ENCODE peak calls at places on chromosomes 4 and X, in nine cellular contexts. L is foreskin fibroblast, T is endothelial cell, M is pancreas, C is astrocyte of the cerebellum, B is astrocyte of the spinal cord, F is WTC11, N is lung, P is OCI-LY7. G is an unnamed sample.

GRCh38 chr4:83025563-83025962 is 9.4 kb upstream of the COPS4 start:
- DNase-seq in L (no peak), T (no peak), M (no peak), C (no peak), B (no peak), F (no peak), N (no peak), P (peak), G (no peak)

GRCh38 chr4:37762294-37763163 is 64.0 kb upstream of the PGM2 start:
- DNase-seq in L (peak), T (no peak), M (no peak), C (no peak), B (no peak), F (peak), N (peak), P (peak), G (no peak)

GRCh38 chrX:113400193-113400704 is 559.6 kb upstream of the AMOT start:
- DNase-seq in L (no peak), T (no peak), M (no peak), C (no peak), B (peak), F (no peak), N (no peak), P (no peak), G (no peak)

GRCh38 chrX:125436855-125437254 is 117.2 kb downstream of the TEX13C start:
- DNase-seq in L (no peak), T (no peak), M (no peak), C (no peak), B (peak), F (no peak), N (no peak), P (peak), G (no peak)

GRCh38 chr4:156677136-156677535 is 294.5 kb downstream of the PDGFC start:
- DNase-seq in L (peak), T (peak), M (no peak), C (peak), B (peak), F (peak), N (no peak), P (peak), G (no peak)

GRCh38 chrX:134671207-134671750 is 13.0 kb upstream of the PLAC1 start:
- DNase-seq in L (no peak), T (no peak), M (no peak), C (no peak), B (no peak), F (no peak), N (no peak), P (no peak), G (no peak)

GRCh38 chr4:165737309-165737972 is 135.6 kb upstream of the TLL1 start:
- DNase-seq in L (no peak), T (no peak), M (no peak), C (no peak), B (no peak), F (no peak), N (no peak), P (no peak), G (no peak)

GRCh38 chr4:3041192-3042142 is 32.9 kb downstream of the HTT-AS start:
- DNase-seq in L (peak), T (no peak), M (no peak), C (no peak), B (peak), F (peak), N (peak), P (peak), G (no peak)

GRCh38 chr4:26806331-26806730 is 54.3 kb upstream of the STIM2 start:
- DNase-seq in L (peak), T (no peak), M (no peak), C (no peak), B (no peak), F (no peak), N (no peak), P (no peak), G (no peak)

GRCh38 chr4:158914178-158914577 is 145.4 kb downstream of the FNIP2 start:
- DNase-seq in L (peak), T (no peak), M (no peak), C (peak), B (peak), F (no peak), N (no peak), P (no peak), G (peak)

GRCh38 chr4:112516401-112517066 is 554 bp upstream of the NEUROG2 start:
- DNase-seq in L (peak), T (peak), M (no peak), C (no peak), B (no peak), F (peak), N (no peak), P (peak), G (no peak)

GRCh38 chr4:112516076-112516385 is at the start of gene NEUROG2:
- DNase-seq in L (no peak), T (no peak), M (no peak), C (no peak), B (no peak), F (peak), N (no peak), P (no peak), G (no peak)

GRCh38 chr4:112518675-112519074 is 2.7 kb upstream of the NEUROG2 start:
- DNase-seq in L (peak), T (no peak), M (no peak), C (no peak), B (no peak), F (no peak), N (no peak), P (no peak), G (no peak)

GRCh38 chr4:112517911-112518310 is 1.9 kb upstream of the NEUROG2 start:
- DNase-seq in L (no peak), T (no peak), M (no peak), C (no peak), B (no peak), F (no peak), N (no peak), P (no peak), G (no peak)

GRCh38 chr4:112517067-112517588 is 1.1 kb upstream of the NEUROG2 start:
- DNase-seq in L (peak), T (no peak), M (no peak), C (no peak), B (no peak), F (peak), N (no peak), P (peak), G (no peak)
- TF ChIP-seq CTCF in L (no peak), T (no peak), M (no peak), C (no peak), B (no peak), F (no peak), N (no peak), P (peak), G (no peak)

GRCh38 chr4:170139764-170140163 is 50.0 kb upstream of the AADAT start:
- DNase-seq in L (peak), T (no peak), M (no peak), C (peak), B (peak), F (no peak), N (no peak), P (no peak), G (peak)

GRCh38 chr4:170145120-170145519 is 55.4 kb upstream of the AADAT start:
- DNase-seq in L (no peak), T (no peak), M (no peak), C (no peak), B (no peak), F (no peak), N (no peak), P (no peak), G (no peak)
- TF ChIP-seq CTCF in L (no peak), T (no peak), M (no peak), C (no peak), B (no peak), F (no peak), N (no peak), P (no peak), G (no peak)

GRCh38 chrX:130166503-130166777 is 799 bp upstream of the AIFM1 start:
- DNase-seq in L (no peak), T (no peak), M (no peak), C (no peak), B (no peak), F (no peak), N (no peak), P (no peak), G (no peak)
- TF ChIP-seq CTCF in L (no peak), T (no peak), M (no peak), C (no peak), B (no peak), F (no peak), N (no peak), P (no peak), G (no peak)

GRCh38 chr4:170875868-170876267 is 786.1 kb upstream of the AADAT start:
- DNase-seq in L (no peak), T (no peak), M (no peak), C (no peak), B (no peak), F (no peak), N (no peak), P (no peak), G (no peak)
- TF ChIP-seq CTCF in L (no peak), T (no peak), M (no peak), C (peak), B (no peak), F (no peak), N (no peak), P (peak), G (no peak)

GRCh38 chr4:155376387-155377268 is at the start of gene MAP9:
- DNase-seq in L (peak), T (peak), M (peak), C (peak), B (peak), F (peak), N (peak), P (peak), G (peak)

GRCh38 chr4:155367608-155368007 is 9.2 kb downstream of the MAP9 start:
- DNase-seq in L (no peak), T (no peak), M (no peak), C (no peak), B (no peak), F (no peak), N (no peak), P (no peak), G (no peak)

GRCh38 chr4:155377281-155377680 is 516 bp upstream of the MAP9 start:
- DNase-seq in L (peak), T (no peak), M (no peak), C (peak), B (peak), F (no peak), N (no peak), P (no peak), G (no peak)

DNA sequence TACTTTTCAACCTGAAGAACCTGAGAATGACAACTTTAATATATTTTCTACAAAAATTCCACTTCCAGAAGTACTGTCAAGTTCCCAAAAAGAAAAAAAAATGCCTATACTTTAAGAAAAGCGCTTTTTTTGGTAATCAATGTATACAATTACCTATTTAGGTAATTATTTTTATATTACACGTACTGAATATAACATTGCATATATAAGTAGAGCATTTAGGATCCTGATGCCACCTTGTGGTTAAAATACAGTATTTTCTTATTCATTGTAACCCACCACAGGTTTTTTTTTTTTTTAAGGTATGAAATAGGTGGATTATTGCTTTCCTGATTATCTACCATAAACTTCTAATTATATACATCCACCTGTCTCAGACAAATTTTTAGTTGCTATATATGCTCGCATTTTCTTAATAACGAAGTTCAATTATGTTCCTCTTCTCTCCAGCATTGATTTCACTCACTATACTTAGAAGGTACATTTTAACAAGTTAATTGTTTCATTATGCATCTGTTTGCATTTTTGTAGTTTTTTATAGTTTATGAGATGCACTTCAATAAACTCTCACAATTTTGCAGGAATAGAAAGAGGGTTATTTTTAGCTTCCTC is 5.2 kb downstream of the MAP9 start:
- DNase-seq in L (peak), T (no peak), M (no peak), C (peak), B (peak), F (no peak), N (no peak), P (peak), G (no peak)
- TF ChIP-seq CTCF in L (peak), T (peak), M (peak), C (peak), B (peak), F (peak), N (no peak), P (peak), G (peak)

GRCh38 chr4:15756361-15756861 is 21.7 kb upstream of the CD38 start:
- DNase-seq in L (peak), T (no peak), M (no peak), C (no peak), B (peak), F (no peak), N (no peak), P (peak), G (no peak)
- TF ChIP-seq CTCF in L (no peak), T (no peak), M (no peak), C (peak), B (peak), F (no peak), N (no peak), P (peak), G (no peak)

GRCh38 chrX:29478336-29479069 is 736.9 kb upstream of the MAGEB2 start:
- DNase-seq in L (peak), T (peak), M (no peak), C (no peak), B (peak), F (peak), N (no peak), P (peak), G (no peak)
- TF ChIP-seq CTCF in L (peak), T (peak), M (peak), C (peak), B (peak), F (peak), N (no peak), P (peak), G (peak)

GRCh38 chr4:10285028-10285427 is 168.4 kb upstream of the WDR1 start:
- DNase-seq in L (no peak), T (no peak), M (no peak), C (no peak), B (no peak), F (no peak), N (no peak), P (no peak), G (no peak)

GRCh38 chr4:10283761-10284160 is 167.2 kb upstream of the WDR1 start:
- DNase-seq in L (no peak), T (no peak), M (no peak), C (no peak), B (no peak), F (no peak), N (no peak), P (no peak), G (no peak)

GRCh38 chr4:10289534-10289899 is 167.7 kb downstream of the ZNF518B start:
- DNase-seq in L (no peak), T (no peak), M (no peak), C (no peak), B (no peak), F (no peak), N (no peak), P (no peak), G (no peak)

DNA sequence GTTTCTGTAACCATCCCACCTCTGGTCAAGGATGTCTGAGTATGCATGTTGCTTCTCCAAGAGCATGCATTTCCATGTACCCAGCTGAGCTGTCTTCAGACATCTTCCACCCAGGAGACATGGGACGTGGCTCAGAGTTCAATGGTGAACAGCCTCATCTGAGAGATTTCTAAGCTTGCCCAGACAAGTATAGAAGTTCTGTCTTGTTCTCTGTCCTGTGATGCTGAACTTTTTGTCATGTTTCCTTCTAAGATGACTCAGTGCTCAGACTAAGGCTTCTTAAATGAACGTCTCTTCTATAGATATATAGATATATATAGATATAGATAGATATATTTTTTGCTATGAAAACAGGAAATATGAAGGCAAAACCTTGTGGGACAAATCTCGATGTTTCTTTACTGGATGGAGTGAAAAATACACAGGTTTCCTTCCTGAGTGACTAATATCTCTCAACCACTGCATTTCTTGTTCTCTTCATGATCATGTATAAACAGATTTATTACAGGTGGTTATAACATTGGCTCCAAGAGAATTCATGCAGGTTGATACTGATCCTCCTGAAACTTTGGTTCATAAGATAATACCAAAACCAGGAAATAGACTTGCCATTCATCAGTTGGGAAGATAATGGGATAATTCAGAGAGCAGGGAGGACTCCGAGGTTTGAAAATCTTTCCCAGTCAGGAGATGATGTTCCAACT is 168.2 kb downstream of the ZNF518B start:
- DNase-seq in L (no peak), T (no peak), M (no peak), C (no peak), B (no peak), F (no peak), N (no peak), P (no peak), G (no peak)
- TF ChIP-seq CTCF in L (no peak), T (no peak), M (no peak), C (no peak), B (no peak), F (no peak), N (no peak), P (no peak), G (no peak)

GRCh38 chrX:102154218-102154860 is 1.4 kb downstream of the BEX5 start:
- DNase-seq in L (no peak), T (peak), M (peak), C (no peak), B (no peak), F (peak), N (no peak), P (no peak), G (no peak)
- TF ChIP-seq CTCF in L (no peak), T (peak), M (peak), C (no peak), B (no peak), F (peak), N (no peak), P (peak), G (no peak)

DNA sequence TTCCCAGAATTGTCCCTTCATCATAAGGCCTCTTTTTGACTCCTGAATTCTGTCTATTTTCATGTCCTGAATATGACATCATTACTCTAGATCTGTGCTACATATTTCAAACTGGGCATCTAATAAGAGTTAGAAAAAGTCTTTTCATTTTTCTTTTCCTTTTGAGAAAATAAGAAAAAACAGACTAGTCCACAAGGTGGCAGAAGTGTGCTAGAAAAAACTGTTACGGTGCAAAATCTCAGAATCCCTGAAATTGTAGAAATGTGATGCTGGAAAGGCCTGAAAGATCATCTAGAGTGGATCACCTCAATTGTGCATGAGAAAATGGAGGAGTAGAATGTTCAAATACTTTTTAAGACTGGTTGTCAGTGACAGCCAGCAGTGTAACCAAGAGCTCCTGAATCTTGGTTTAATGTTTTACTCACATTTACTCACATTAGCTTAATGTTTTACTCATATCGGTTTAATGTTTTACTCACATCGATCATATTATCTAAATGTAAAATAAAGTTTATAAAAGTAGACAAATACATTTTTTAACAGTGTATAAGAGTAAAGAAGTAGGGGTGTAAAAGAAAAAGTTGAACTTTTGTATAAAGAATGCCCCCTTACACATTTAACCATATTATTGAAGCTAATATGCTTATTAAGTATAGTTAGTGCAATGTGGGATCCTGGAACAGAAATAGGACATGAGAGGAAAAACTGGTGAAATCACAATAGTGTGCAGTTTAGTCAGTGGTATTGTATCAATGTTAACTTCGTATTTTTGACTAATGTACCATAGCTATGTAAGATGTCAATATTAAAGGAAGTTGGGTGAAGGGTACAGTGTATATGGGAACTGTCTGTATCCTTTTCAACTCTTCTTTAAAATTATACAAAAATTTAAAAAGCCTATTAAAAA is 15.2 kb downstream of the ASB11 start:
- DNase-seq in L (peak), T (no peak), M (no peak), C (no peak), B (peak), F (no peak), N (no peak), P (peak), G (no peak)
- TF ChIP-seq CTCF in L (peak), T (peak), M (peak), C (peak), B (peak), F (no peak), N (peak), P (peak), G (no peak)